ENCODE peak calls at places on chromosomes 11 and 22, in four cellular contexts. G is H1, K is GM12878, D is HepG2. U is an unnamed sample.

GRCh38 chr11:119029069-119029339 is 1.7 kb downstream of the SLC37A4 start:
- DNase-seq in D (no peak), G (no peak), K (no peak), U (no peak)

GRCh38 chr11:111327908-111328624 is 29.7 kb downstream of the POU2AF3 start:
- DNase-seq in D (no peak), K (no peak), G (no peak), U (no peak)

GRCh38 chr22:37607912-37608476 is 640 bp upstream of the GGA1 start:
- DNase-seq in G (no peak), K (peak; percentile 94), D (no peak), U (no peak)

GRCh38 chr22:42459273-42460040 is 27.3 kb upstream of the NFAM1 start:
- DNase-seq in K (no peak), G (no peak), D (no peak), U (no peak)

GRCh38 chr22:17159504-17159951 is 451 bp upstream of the HDHD5 start:
- DNase-seq in K (no peak), D (no peak), G (no peak), U (no peak)

GRCh38 chr11:32706985-32707736 is 87.3 kb downstream of the CCDC73 start:
- DNase-seq in D (peak; percentile 37), K (peak; percentile 5), G (no peak), U (no peak)

GRCh38 chr22:27452916-27453315 is 348.6 kb downstream of the MN1 start:
- DNase-seq in K (no peak), D (no peak), G (no peak), U (no peak)

GRCh38 chr11:28110839-28111235 is 2.6 kb downstream of the METTL15 start:
- DNase-seq in G (no peak), D (no peak), K (no peak), U (no peak)

GRCh38 chr22:29700949-29701927 is 18.6 kb upstream of the CABP7 start:
- DNase-seq in D (peak; percentile 37), K (no peak), G (no peak), U (no peak)

GRCh38 chr22:30892286-30892685 is 76.3 kb downstream of the MORC2 start:
- DNase-seq in K (no peak), G (no peak), D (no peak), U (no peak)

GRCh38 chr11:15955595-15955994 is 400.8 kb downstream of the SOX6 start:
- DNase-seq in K (no peak), D (no peak), G (no peak), U (no peak)

GRCh38 chr11:9760180-9760550 is 96.3 kb downstream of the SWAP70 start:
- DNase-seq in D (no peak), K (no peak), G (no peak), U (no peak)

GRCh38 chr22:38012604-38013072 is 28.3 kb upstream of the SOX10 start:
- DNase-seq in G (no peak), D (peak; percentile 86), K (no peak), U (no peak)

GRCh38 chr22:17675584-17675983 is 37.0 kb downstream of the BCL2L13 start:
- DNase-seq in G (no peak), D (no peak), K (no peak), U (no peak)

GRCh38 chr11:134613646-134614045 is 201.6 kb upstream of the B3GAT1 start:
- DNase-seq in G (no peak), D (no peak), K (no peak), U (no peak)

GRCh38 chr11:17138562-17138961 is 61.1 kb upstream of the RPS13 start:
- DNase-seq in K (no peak), D (no peak), G (no peak), U (no peak)

GRCh38 chr22:44184006-44184405 is 3.3 kb downstream of the PARVG start:
- DNase-seq in D (no peak), K (no peak), G (no peak), U (no peak)

GRCh38 chr22:20748820-20749428 is 25.0 kb upstream of the SERPIND1 start:
- DNase-seq in D (no peak), K (peak; percentile 82), G (no peak), U (no peak)

GRCh38 chr11:14974021-14974698 is 2.0 kb upstream of the CALCA start:
- DNase-seq in G (no peak), D (no peak), K (no peak), U (no peak)

GRCh38 chr22:50027639-50028537 is 15.3 kb upstream of the IL17REL start:
- DNase-seq in G (no peak), D (no peak), K (no peak), U (no peak)

GRCh38 chr11:65554057-65554818 is 3.9 kb downstream of the LTBP3 start:
- DNase-seq in D (no peak), G (no peak), K (no peak), U (no peak)

GRCh38 chr22:37553725-37554124 is 6.6 kb upstream of the CDC42EP1 start:
- DNase-seq in D (no peak), K (no peak), G (no peak), U (no peak)

GRCh38 chr11:66070604-66071325 is 693 bp downstream of the PACS1 start:
- DNase-seq in G (no peak), K (no peak), D (no peak), U (no peak)

GRCh38 chr22:23828800-23829680 is 9.8 kb downstream of the DERL3 start:
- DNase-seq in G (no peak), D (no peak), K (no peak), U (no peak)

GRCh38 chr11:65279713-65280459 is 18.1 kb downstream of the POLA2 start:
- DNase-seq in K (peak; percentile 46), D (peak; percentile 24), G (no peak), U (no peak)

GRCh38 chr11:17790453-17790852 is 55.9 kb downstream of the KCNC1 start:
- DNase-seq in G (no peak), D (no peak), K (no peak), U (no peak)

GRCh38 chr11:126317681-126318641 is 14.1 kb downstream of the DCPS start:
- DNase-seq in G (no peak), K (no peak), D (no peak), U (no peak)

GRCh38 chr11:43818220-43818619 is 62.4 kb upstream of the ALKBH3 start:
- DNase-seq in G (no peak), K (no peak), D (no peak), U (no peak)

GRCh38 chr22:22520667-22521602 is 865 bp upstream of the ZNF280A start:
- DNase-seq in K (no peak), D (no peak), G (no peak), U (no peak)

GRCh38 chr11:122309262-122309925 is 193.4 kb upstream of the BLID start:
- DNase-seq in D (no peak), G (no peak), K (no peak), U (no peak)

GRCh38 chr11:95132956-95133355 is 43.3 kb downstream of the ENDOD1 start:
- DNase-seq in D (no peak), G (no peak), K (no peak), U (no peak)

GRCh38 chr22:43841742-43842141 is 20.6 kb downstream of the SULT4A1 start:
- DNase-seq in D (no peak), K (no peak), G (no peak), U (no peak)

GRCh38 chr11:70082829-70083228 is 4.7 kb downstream of the ANO1 start:
- DNase-seq in D (no peak), K (no peak), G (no peak), U (no peak)

GRCh38 chr11:95592455-95592854 is 197.1 kb downstream of the FAM76B start:
- DNase-seq in G (no peak), D (no peak), K (no peak), U (peak; percentile 43)

GRCh38 chr11:73539506-73540084 is 58.3 kb downstream of the FAM168A start:
- DNase-seq in D (no peak), K (no peak), G (no peak), U (no peak)

GRCh38 chr11:2902784-2903671 is 17.5 kb upstream of the CDKN1C start:
- DNase-seq in D (peak; percentile 74), K (no peak), G (no peak), U (no peak)
- H3K4me1 ChIP-seq in D (peaks cover 28% of the 10 kb centered on the region), K (peaks cover 18% of the 10 kb centered on the region), G (peaks cover 12% of the 10 kb centered on the region), U (peaks cover 36% of the 10 kb centered on the region)

GRCh38 chr11:75506827-75507226 is 18.9 kb downstream of the GDPD5 start:
- DNase-seq in D (no peak), G (no peak), K (no peak), U (no peak)

GRCh38 chr11:75507571-75507970 is 18.2 kb downstream of the GDPD5 start:
- DNase-seq in D (no peak), K (no peak), G (no peak), U (no peak)

GRCh38 chr11:75509201-75509600 is 16.5 kb downstream of the GDPD5 start:
- DNase-seq in G (no peak), D (no peak), K (no peak), U (no peak)

GRCh38 chr11:75505966-75506692 is 19.6 kb downstream of the GDPD5 start:
- DNase-seq in D (no peak), G (no peak), K (no peak), U (no peak)

GRCh38 chr11:75508051-75508561 is 17.6 kb downstream of the GDPD5 start:
- DNase-seq in K (peak; percentile 44), G (no peak), D (no peak), U (no peak)
- TF ChIP-seq SUZ12 in K (no peak), G (no peak), D (no peak), U (no peak)

DNA sequence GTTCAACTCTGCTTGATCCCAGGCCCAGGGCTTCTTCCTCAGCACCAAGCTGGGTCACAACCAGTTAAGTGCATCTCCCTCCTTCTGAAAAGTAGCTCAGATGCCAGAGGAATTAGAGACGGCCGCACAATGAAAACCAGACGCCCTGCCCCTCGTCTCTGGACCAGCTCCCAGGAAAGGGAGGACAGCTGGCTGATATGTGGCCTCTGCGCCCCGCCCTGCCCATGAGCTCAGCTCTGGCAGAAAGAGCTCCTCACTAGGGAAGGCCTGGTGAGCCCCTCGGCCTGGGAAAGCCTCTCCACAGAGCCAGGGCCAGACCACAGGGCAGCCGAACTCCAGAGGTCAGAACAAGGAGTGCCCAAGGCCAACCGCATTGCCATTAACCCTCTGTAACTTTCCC is 18.1 kb upstream of the SCGB1A1 start:
- DNase-seq in K (no peak), D (no peak), G (no peak), U (no peak)
- H3K4me1 ChIP-seq in K (no peaks in the 10 kb centered on the region), D (peaks cover 52% of the 10 kb centered on the region), G (no peaks in the 10 kb centered on the region), U (peaks cover 25% of the 10 kb centered on the region)

DNA sequence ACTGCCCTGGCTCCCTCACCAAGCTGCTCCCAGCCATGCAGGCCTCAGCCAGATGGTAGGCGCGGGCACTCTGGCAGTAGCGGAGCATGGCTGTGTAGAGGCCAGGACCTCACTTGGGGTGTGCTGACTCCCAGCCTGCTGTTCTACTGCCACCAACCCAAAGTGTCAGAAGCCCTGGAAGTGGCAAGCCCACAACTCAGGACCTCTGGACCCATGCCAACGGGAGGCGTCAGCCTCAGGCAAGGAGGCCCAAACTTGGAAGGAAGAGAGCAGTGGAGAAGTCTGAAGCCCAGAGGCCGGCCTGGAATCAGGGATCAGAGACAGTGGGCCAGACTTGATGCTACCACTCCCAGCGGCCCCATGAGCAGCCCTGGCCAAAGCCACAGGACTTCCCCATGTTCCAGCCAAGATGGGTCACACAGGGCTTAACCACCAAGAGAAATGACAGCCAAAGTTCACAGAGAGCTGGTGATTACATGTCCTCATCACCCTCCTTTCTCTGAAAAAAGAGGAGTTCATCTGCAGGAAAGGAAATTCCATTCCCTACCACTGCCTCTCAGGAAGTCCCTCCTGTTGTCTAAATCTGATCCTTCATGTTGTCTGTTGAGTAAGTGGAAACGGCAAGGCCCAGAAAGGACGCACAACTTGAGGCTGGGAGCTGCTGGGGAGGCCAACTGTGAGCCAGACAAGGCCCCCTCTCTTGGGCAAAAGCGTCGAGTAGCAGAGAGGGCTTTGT is 4.4 kb downstream of the ARRB1 start:
- DNase-seq in G (no peak), D (no peak), K (no peak), U (no peak)
- TF ChIP-seq SUZ12 in G (no peak), D (no peak), K (no peak), U (no peak)